ENCODE peak calls at places on chromosomes 6 and 20, in four cellular contexts. D, Q, V and N are unnamed samples.

GRCh38 chr6:79048611-79049010 is 29.4 kb downstream of the PHIP start:
- DNase-seq in D (no peak), Q (peak), V (peak), N (no peak)

GRCh38 chr20:34968020-34968775 is 12.5 kb downstream of the MYH7B start:
- DNase-seq in Q (no peak), D (no peak), V (no peak), N (no peak)

GRCh38 chr6:131331873-131332759 is 196.8 kb downstream of the AKAP7 start:
- DNase-seq in D (no peak), V (no peak), Q (no peak), N (no peak)

GRCh38 chr6:161549977-161550655 is 276.3 kb upstream of the AGPAT4 start:
- DNase-seq in D (no peak), Q (peak), V (peak), N (no peak)

GRCh38 chr6:150641398-150642139 is 41.9 kb downstream of the PLEKHG1 start:
- DNase-seq in Q (no peak), V (no peak), D (no peak), N (no peak)

GRCh38 chr6:66496659-66497058 is 789.6 kb upstream of the EYS start:
- DNase-seq in V (peak), Q (peak), D (no peak), N (no peak)

GRCh38 chr6:37139223-37139962 is 30.6 kb upstream of the PIM1 start:
- DNase-seq in Q (no peak), V (no peak), D (no peak), N (no peak)

GRCh38 chr6:6793388-6794250 is 205.1 kb downstream of the LY86 start:
- DNase-seq in D (no peak), Q (no peak), V (no peak), N (no peak)

GRCh38 chr6:168147205-168147738 is 68.3 kb upstream of the FRMD1 start:
- DNase-seq in V (no peak), Q (no peak), D (no peak), N (no peak)

GRCh38 chr6:13327691-13328075 is 654 bp downstream of the TBC1D7 start:
- DNase-seq in Q (peak), V (no peak), D (no peak), N (no peak)

GRCh38 chr6:41066867-41067304 is 5.3 kb downstream of the OARD1 start:
- DNase-seq in Q (peak), V (peak), D (no peak), N (no peak)

GRCh38 chr20:4325548-4326187 is 310.3 kb upstream of the RNF24 start:
- DNase-seq in Q (no peak), V (no peak), D (no peak), N (no peak)

GRCh38 chr6:83062225-83062624 is 3.4 kb downstream of the UBE3D start:
- DNase-seq in Q (no peak), D (no peak), V (no peak), N (no peak)

GRCh38 chr6:13615802-13616140 is 636 bp downstream of the NOL7 start:
- DNase-seq in D (no peak), Q (peak), V (no peak), N (no peak)

GRCh38 chr20:34111057-34111711 is 859 bp downstream of the EIF2S2 start:
- DNase-seq in D (no peak), Q (no peak), V (no peak), N (no peak)

GRCh38 chr20:60056345-60057122 is 98.3 kb downstream of the CDH26 start:
- DNase-seq in V (no peak), D (no peak), Q (no peak), N (no peak)

GRCh38 chr20:1327241-1327653 is 1.7 kb downstream of the SDCBP2 start:
- DNase-seq in D (no peak), V (no peak), Q (no peak), N (no peak)

GRCh38 chr20:48405909-48406308 is 421.9 kb downstream of the PREX1 start:
- DNase-seq in V (peak), Q (peak), D (no peak), N (no peak)

GRCh38 chr20:58945967-58946631 is 35.0 kb upstream of the NELFCD start:
- DNase-seq in V (no peak), D (no peak), Q (no peak), N (no peak)

GRCh38 chr6:164258421-164258820 is 843.9 kb downstream of the QKI start:
- DNase-seq in Q (no peak), D (no peak), V (no peak), N (no peak)

GRCh38 chr6:72246926-72247325 is 360.6 kb downstream of the RIMS1 start:
- DNase-seq in D (no peak), V (peak), Q (no peak), N (no peak)

GRCh38 chr6:71168233-71168765 is 120.3 kb upstream of the OGFRL1 start:
- DNase-seq in D (no peak), Q (no peak), V (no peak), N (no peak)

DNA sequence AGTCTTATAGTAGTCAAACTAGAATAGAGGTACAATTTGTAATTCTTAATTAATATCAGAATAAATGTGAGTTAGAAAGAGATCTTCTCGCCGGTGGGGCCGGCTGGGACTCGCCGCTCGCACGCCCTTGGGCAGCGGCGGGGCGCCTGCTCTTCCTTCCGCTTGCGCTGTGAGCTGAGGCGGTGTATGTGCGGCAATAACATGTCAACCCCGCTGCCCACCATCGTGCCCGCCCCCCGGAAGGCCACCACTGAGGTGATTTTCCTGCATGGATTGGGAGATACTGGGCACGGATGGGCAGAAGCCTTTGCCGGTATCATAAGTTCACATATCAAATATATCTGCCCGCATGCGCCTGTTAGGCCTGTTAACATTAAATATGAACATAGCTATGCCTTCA is 123.7 kb upstream of the OGFRL1 start:
- DNase-seq in V (no peak), D (no peak), Q (no peak), N (no peak)
- TF ChIP-seq POLR2AphosphoS5 in V (no peak), D (no peak), Q (no peak), N (no peak)

GRCh38 chr6:138235693-138236092 is 17.4 kb upstream of the PBOV1 start:
- DNase-seq in Q (no peak), V (no peak), D (no peak), N (no peak)
- TF ChIP-seq POLR2A in Q (no peak), V (no peak), D (no peak), N (no peak)

DNA sequence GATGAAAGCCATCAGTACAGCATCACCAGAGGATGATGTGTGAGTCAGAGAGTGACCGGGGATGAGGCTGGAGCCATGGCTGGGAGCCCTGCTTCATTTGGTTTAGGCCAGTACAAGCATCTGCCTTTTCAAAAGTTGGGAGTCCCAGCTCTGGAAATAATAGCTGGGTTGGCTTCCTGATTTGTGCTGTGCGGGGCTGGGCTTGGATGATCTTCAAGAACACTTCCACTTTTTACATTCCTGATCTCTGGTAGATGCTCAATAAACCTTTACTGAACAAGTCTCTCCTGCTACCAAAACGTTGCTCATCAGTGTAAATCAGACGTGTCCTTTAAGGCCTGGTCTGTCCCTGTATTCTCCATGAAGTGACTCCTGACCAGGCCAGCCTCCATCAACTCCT is 44.1 kb upstream of the ADGRF4 start:
- DNase-seq in D (no peak), Q (no peak), V (no peak), N (no peak)
- TF ChIP-seq TAF1 in D (no peak), Q (no peak), V (no peak), N (no peak)

GRCh38 chr6:158284340-158285210 is 27.7 kb upstream of the TULP4 start:
- DNase-seq in D (no peak), V (no peak), Q (no peak), N (no peak)
- TF ChIP-seq POLR2AphosphoS5 in D (no peak), V (no peak), Q (no peak), N (no peak)

DNA sequence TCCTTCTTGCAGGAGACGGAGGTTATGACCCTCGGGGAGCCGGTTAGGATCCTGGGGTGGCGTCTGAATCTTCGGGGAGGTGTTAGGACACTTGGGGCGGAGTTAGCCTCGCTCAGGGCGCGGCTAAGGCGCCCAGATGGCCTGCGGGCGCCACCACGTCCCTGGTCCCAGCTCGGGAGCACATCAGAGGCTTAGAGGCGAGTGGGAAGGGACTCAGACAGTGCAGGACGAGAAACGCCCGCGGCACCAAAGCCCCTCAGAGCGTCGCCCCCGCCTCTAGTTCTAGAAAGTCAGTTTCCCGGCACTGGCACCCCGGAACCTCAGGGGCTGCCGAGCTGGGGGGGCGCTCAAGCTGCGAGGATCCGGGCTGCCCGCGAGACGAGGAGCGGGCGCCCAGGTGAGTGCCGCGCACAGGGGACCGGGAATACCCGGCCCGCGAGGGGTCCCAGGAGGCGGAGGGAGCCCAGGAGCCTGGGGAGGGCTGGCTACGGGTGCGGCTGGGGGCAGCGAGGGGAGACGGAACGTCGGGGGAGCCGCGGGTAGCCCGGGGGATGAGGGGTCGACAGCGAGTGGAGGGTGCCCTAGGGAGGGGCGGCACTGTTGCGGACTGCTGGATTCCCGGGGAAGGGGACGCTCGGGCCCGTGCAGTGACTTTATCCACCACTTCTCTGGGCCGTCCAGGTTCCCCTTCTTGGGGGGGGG is at the start of gene HCK:
- DNase-seq in D (peak), V (no peak), Q (no peak), N (peak)
- TF ChIP-seq POLR2A in D (no peak), V (no peak), Q (no peak), N (peak)

DNA sequence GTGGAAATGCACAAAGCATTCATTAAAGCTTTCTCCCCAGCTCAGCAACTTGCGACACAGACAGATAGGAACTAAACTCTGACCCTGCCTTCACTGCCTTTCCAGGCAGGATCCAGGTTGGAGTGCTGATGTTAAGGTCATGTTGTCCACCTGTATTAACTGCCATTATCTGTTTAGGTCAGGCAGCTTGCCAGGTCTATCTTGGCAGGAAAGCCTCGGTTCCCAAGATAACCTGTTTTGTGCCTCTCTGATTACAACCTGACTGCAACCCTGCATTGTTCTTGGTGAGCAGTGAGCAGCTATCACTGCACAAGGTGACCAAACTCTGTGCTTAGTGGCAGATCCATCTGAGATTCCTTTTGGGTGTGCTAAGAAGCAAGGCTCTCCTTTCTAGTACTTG is 23.2 kb upstream of the ELOVL2 start:
- DNase-seq in D (no peak), V (peak), Q (no peak), N (no peak)
- TF ChIP-seq TAF1 in D (no peak), V (no peak), Q (no peak), N (no peak)

GRCh38 chr6:4603291-4603690 is 172.9 kb upstream of the CDYL start:
- DNase-seq in V (no peak), D (no peak), Q (no peak), N (no peak)
- TF ChIP-seq POLR2AphosphoS5 in V (no peak), D (no peak), Q (no peak), N (no peak)

DNA sequence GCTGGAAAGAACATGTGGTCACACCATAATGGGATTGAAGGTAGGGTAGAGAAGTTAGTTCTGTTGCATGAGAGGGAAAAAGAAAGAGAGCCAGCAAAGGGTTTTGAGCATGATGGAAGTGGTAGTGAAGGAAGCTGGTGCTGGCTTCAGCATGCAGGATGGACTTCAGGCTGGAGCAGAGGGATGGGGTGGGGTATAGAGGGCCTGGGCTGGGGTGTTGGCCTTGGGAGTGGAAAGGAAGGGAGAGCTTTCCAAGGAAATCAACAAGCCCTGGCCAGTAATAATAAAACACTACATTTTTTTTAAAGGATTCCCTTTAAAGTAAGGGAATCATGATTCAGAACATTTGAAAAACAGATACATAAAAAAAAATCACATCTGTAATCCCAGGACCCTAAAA is 61.3 kb downstream of the LAMA4 start:
- DNase-seq in Q (no peak), V (no peak), D (no peak), N (no peak)
- TF ChIP-seq POLR2A in Q (no peak), V (no peak), D (no peak), N (no peak)

DNA sequence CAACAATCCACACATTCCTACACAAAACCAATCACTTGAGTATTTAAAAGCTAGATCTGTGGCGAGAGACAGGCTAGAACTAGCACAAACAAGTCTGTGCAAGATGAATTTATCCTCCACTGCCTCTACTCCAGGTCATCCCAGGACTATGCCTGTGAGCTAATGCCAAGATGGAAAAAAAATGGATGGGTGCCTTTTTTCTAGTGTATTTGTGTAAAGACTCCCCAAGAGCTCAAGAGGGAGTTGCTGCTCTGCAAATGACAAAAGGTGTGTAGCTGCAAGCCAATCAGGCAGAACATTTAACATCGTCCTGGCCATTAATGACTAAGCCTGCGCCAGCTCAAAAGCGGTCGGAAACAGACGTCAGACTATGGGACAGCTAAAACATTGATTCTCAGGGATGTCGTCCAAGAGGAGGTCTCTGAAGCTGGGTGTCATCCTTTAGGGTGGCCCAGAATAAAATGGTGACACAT is 21.9 kb downstream of the ATXN1 start:
- DNase-seq in D (no peak), Q (no peak), V (peak), N (no peak)
- TF ChIP-seq TAF1 in D (no peak), Q (no peak), V (no peak), N (no peak)

DNA sequence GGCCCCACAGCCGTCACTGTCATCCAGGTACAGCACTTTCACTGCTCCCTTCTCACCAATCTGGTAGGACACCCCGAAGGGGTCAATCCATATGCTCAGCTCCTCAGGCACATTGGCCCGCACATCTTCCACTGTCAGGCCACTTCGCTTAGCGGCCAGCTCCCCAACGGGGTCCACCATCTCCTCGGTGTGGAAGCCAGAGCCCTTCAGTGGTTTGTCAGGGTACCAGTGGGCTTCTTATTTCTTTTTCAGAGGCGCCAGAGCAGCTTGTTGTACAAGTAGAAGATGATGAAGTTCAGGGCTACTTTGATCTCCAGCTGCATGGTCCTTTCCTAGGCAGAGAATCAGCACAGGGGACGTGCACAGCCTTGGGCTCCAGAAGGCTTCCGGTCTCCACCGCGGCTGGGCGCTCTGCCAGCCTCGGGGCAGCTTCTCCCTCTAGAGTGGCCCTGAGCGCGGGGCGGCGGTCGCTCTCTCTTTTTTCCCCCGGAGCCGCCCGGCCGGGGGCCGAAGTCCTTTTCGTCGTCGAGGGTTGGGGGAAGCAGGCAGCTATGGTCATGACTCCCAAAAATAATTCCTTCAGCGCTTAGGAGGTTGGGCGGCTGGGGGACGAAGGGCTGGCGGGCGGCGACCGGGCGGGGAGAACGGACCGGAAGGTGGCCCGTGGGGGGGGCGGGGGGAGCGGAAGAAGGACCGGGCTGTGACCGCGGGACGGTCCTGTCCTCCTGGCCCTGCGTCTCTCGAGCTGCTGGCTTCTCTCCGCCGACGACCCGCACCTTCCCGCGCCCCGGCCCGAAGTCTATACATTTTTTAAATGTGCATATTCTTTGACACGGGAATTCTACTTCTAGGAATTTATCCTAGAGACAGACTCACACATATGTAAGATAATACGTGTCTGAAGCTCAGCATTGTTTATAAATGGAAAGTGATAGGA is 6.5 kb upstream of the ZSCAN9 start:
- DNase-seq in D (peak), V (peak), Q (peak), N (peak)
- TF ChIP-seq POLR2AphosphoS5 in D (no peak), V (peak), Q (peak), N (no peak)